ENCODE peak calls at places on chromosomes 4 and X, in six cellular contexts. U is AG09309; L is coronary artery; R is CD4-positive, alpha-beta memory T cell; X is iPS DF 6.9; B is aorta. P is an unnamed sample.

GRCh38 chr4:92265066-92265465 is 38.7 kb upstream of the GRID2 start:
- DNase-seq in U (no peak), L (no peak), R (no peak), X (no peak), B (no peak), P (no peak)

GRCh38 chr4:124060261-124060918 is 652.1 kb downstream of the ANKRD50 start:
- DNase-seq in U (no peak), L (peak; percentile 76), R (no peak), X (no peak), B (peak; percentile 58), P (no peak)

GRCh38 chrX:65451663-65452062 is 82.9 kb downstream of the LAS1L start:
- DNase-seq in U (no peak), L (no peak), R (peak; percentile 24), X (no peak), B (no peak), P (no peak)

GRCh38 chrX:109966246-109966645 is 36.7 kb upstream of the TMEM164 start:
- DNase-seq in U (no peak), L (no peak), R (no peak), X (no peak), B (no peak), P (no peak)

GRCh38 chr4:76458829-76459228 is 23.8 kb downstream of the SHROOM3 start:
- DNase-seq in U (no peak), L (no peak), R (no peak), X (no peak), B (no peak), P (no peak)

GRCh38 chrX:103157511-103158316 is 57.2 kb upstream of the BEX4 start:
- DNase-seq in U (no peak), L (no peak), R (no peak), X (no peak), B (no peak), P (no peak)

GRCh38 chrX:15471016-15471415 is 22.1 kb downstream of the PIR start:
- DNase-seq in U (no peak), L (no peak), R (peak; percentile 42), X (no peak), B (peak; percentile 64), P (no peak)

GRCh38 chr4:112589207-112589606 is 47.5 kb downstream of the ZGRF1 start:
- DNase-seq in U (no peak), L (no peak), R (no peak), X (no peak), B (no peak), P (no peak)

GRCh38 chr4:168656055-168656660 is 159.3 kb downstream of the PALLD start:
- DNase-seq in U (peak; percentile 86), L (no peak), R (no peak), X (no peak), B (no peak), P (peak; percentile 71)

GRCh38 chr4:47538516-47538915 is 53.4 kb downstream of the ATP10D start:
- DNase-seq in U (no peak), L (no peak), R (no peak), X (no peak), B (no peak), P (no peak)

GRCh38 chr4:56182356-56182755 is 204.9 kb downstream of the AASDH start:
- DNase-seq in U (no peak), L (no peak), R (no peak), X (no peak), B (no peak), P (no peak)

GRCh38 chrX:153925739-153926593 is at the start of gene ARHGAP4:
- DNase-seq in U (no peak), L (no peak), R (peak; percentile 45), X (no peak), B (no peak), P (no peak)

GRCh38 chrX:72272868-72273267 is 4.2 kb downstream of the RPS4X start:
- DNase-seq in U (no peak), L (no peak), R (no peak), X (no peak), B (no peak), P (no peak)

GRCh38 chr4:26361287-26361686 is 40.5 kb downstream of the RBPJ start:
- DNase-seq in U (no peak), L (no peak), R (no peak), X (no peak), B (no peak), P (no peak)

GRCh38 chr4:12409507-12410190 is 981.0 kb upstream of the HS3ST1 start:
- DNase-seq in U (no peak), L (no peak), R (no peak), X (no peak), B (no peak), P (no peak)

GRCh38 chr4:89906787-89907521 is 12.3 kb downstream of the MMRN1 start:
- DNase-seq in U (no peak), L (no peak), R (no peak), X (no peak), B (no peak), P (no peak)

GRCh38 chrX:112851806-112852205 is 11.2 kb upstream of the AMOT start:
- DNase-seq in U (no peak), L (no peak), R (no peak), X (no peak), B (no peak), P (no peak)

DNA sequence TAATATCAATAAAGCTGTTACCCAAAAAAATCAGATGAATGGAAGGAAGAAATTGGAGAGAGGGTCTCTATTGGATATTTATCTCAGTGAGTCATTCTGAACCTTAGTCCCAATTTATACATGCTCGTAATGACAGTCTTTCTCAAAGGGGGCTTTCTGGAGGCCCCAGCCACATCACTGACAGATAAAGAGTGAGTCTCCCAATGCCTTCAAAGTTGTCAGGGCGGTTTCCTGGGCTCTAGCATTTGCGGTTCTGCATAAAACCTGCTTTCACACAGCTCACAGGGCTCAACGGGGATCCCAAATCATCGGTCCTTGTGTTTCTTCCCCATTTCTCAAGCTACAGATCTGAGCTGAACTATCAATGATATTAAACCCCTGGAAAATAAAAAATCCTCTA is 17.3 kb downstream of the TCEANC start:
- DNase-seq in U (no peak), L (no peak), R (no peak), X (no peak), B (no peak), P (no peak)
- H3K4me3 ChIP-seq in U (no peak overlapping the region), L (no peak overlapping the region), R (no peak overlapping the region), X (no peak overlapping the region), B (no peak overlapping the region), P (no peak overlapping the region)

GRCh38 chrX:1533083-1533482 is 3.9 kb downstream of the P2RY8 start:
- DNase-seq in U (no peak), L (no peak), R (no peak), X (no peak), B (no peak), P (no peak)

GRCh38 chrX:1535241-1536041 is 1.5 kb downstream of the P2RY8 start:
- DNase-seq in U (no peak), L (no peak), R (peak; percentile 39), X (no peak), B (no peak), P (no peak)

GRCh38 chrX:1534321-1535168 is 2.4 kb downstream of the P2RY8 start:
- DNase-seq in U (no peak), L (no peak), R (peak; percentile 43), X (no peak), B (no peak), P (no peak)

GRCh38 chrX:1536712-1537030 is 314 bp downstream of the P2RY8 start:
- DNase-seq in U (no peak), L (no peak), R (no peak), X (no peak), B (no peak), P (no peak)

GRCh38 chrX:1537031-1537715 is at the start of gene P2RY8:
- DNase-seq in U (no peak), L (no peak), R (peak; percentile 81), X (no peak), B (peak; percentile 86), P (no peak)
- H3K4me3 ChIP-seq in U (no peak within 1 kb of the TSS), L (peak within 1 kb of the TSS; percentile 63), R (peak within 1 kb of the TSS; percentile 94), X (no peak within 1 kb of the TSS), B (no peak within 1 kb of the TSS), P (no peak within 1 kb of the TSS)

GRCh38 chrX:100645106-100645505 is 1.1 kb downstream of the SRPX2 start:
- DNase-seq in U (no peak), L (no peak), R (no peak), X (no peak), B (no peak), P (no peak)
- H3K4me3 ChIP-seq in U (no peak overlapping the region), L (peak overlapping the region; percentile 64), R (no peak overlapping the region), X (no peak overlapping the region), B (peak overlapping the region; percentile 32), P (peak overlapping the region; percentile 53)

GRCh38 chr4:104493071-104493831 is 1.4 kb downstream of the CXXC4 start:
- DNase-seq in U (no peak), L (no peak), R (no peak), X (no peak), B (no peak), P (no peak)

GRCh38 chr4:104491396-104491821 is 3.3 kb downstream of the CXXC4 start:
- DNase-seq in U (no peak), L (no peak), R (peak; percentile 50), X (no peak), B (peak; percentile 50), P (no peak)

GRCh38 chr4:104491826-104492771 is 2.6 kb downstream of the CXXC4 start:
- DNase-seq in U (no peak), L (no peak), R (no peak), X (no peak), B (no peak), P (no peak)

GRCh38 chr4:104494822-104495559 is at the start of gene CXXC4:
- DNase-seq in U (no peak), L (no peak), R (peak; percentile 39), X (no peak), B (peak; percentile 61), P (no peak)

DNA sequence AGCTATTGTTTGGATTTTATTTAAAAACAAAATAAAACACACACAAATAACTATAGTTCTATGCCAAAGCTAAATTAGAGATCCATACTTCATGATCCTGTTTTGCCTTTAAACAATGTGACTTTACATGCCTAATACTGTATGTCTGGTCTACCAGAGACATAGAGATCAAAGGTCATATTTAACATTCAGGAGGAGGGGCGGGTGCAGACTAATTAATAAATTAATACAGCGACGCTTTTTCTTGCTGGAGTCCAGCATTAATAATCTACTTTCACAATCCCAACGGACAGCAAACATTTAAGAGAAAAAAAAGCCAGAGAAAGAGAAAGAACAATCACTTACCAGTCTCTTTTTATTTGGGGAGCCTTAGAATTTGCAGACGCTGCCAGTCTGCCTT is 533 bp downstream of the CXXC4 start:
- DNase-seq in U (no peak), L (no peak), R (no peak), X (no peak), B (no peak), P (no peak)
- H3K4me3 ChIP-seq in U (no peak overlapping the region), L (peak overlapping the region; percentile 74), R (no peak overlapping the region), X (peak overlapping the region; percentile 65), B (peak overlapping the region; percentile 12), P (no peak overlapping the region)

DNA sequence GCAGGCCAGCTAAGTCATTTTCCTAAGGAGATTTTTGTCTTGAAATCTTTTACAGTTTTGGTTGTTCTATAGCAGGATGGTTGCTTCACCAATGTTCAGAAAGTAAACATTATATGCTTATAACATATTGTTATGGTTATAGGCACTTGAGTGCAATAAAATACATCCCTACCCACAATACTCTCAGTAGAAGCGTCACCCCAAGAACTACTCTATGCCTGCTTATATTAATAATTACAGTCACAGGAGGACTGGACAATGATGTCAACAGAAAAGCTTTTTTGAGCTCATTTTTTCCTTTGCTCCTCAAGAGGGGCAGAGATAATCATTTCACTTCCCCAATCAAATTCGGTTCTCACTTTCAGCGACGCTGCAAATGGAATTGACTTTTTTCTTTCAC is 25.1 kb upstream of the SGMS2 start:
- DNase-seq in U (no peak), L (no peak), R (no peak), X (no peak), B (no peak), P (no peak)
- H3K4me3 ChIP-seq in U (no peak overlapping the region), L (peak overlapping the region; percentile 37), R (no peak overlapping the region), X (no peak overlapping the region), B (no peak overlapping the region), P (no peak overlapping the region)

P was measured in AG04449.